ENCODE peak calls at places on chromosomes 7 and 10, in nine cellular contexts. B is stimulated activated naive B cell treated with anti-CD40 and anti-IgM and Interleukin-4, amounts not matched to agents 10 μg/mL and 1 μg/mL and 100 μg/mL, for 72 hours; L is endothelial cell; C is ovary; Y is mucosa of descending colon; Q is NCI-H748 treated with DMSO at 0.1 percent for 48 hours; T is NCI-H526; H is right cardiac atrium; K is HEK293T. P is an unnamed sample.

GRCh38 chr7:121102619-121103018 is 114.1 kb downstream of the CPED1 start:
- DNase-seq in Y (no peak), Q (peak), B (no peak), L (no peak), H (no peak), T (no peak), K (no peak), C (no peak), P (no peak)

GRCh38 chr7:121624922-121625321 is 228.8 kb upstream of the FAM3C start:
- DNase-seq in B (no peak), K (peak), Q (no peak), C (no peak), H (peak), T (peak), L (no peak), Y (no peak), P (no peak)

GRCh38 chr10:80196270-80196949 is 8.9 kb downstream of the ANXA11 start:
- DNase-seq in B (peak), L (no peak), H (peak), Y (peak), C (no peak), Q (no peak), T (peak), K (no peak), P (peak)

GRCh38 chr7:24911213-24911603 is 68.8 kb downstream of the OSBPL3 start:
- DNase-seq in Y (no peak), H (no peak), Q (peak), L (no peak), B (no peak), C (no peak), K (no peak), T (no peak), P (peak)

GRCh38 chr7:134886353-134887057 is 99.8 kb upstream of the AGBL3 start:
- DNase-seq in K (no peak), Q (no peak), L (no peak), Y (no peak), C (peak), H (peak), B (no peak), T (no peak), P (no peak)

GRCh38 chr7:129780257-129781127 is 169.0 kb downstream of the NRF1 start:
- DNase-seq in C (no peak), T (peak), B (no peak), H (peak), K (peak), Y (peak), Q (peak), L (no peak), P (no peak)

GRCh38 chr10:126839094-126839761 is 66.0 kb upstream of the DOCK1 start:
- DNase-seq in H (no peak), K (no peak), T (peak), B (no peak), Y (peak), Q (peak), L (no peak), C (no peak), P (no peak)

GRCh38 chr7:93629291-93629801 is 54.8 kb upstream of the CALCR start:
- DNase-seq in H (no peak), L (no peak), Y (no peak), B (no peak), Q (no peak), T (no peak), C (no peak), K (no peak), P (no peak)

GRCh38 chr7:2166625-2167280 is 66.0 kb downstream of the MAD1L1 start:
- DNase-seq in Q (no peak), K (no peak), C (peak), H (peak), L (no peak), Y (no peak), T (no peak), B (no peak), P (no peak)

GRCh38 chr7:80496586-80496985 is 15.3 kb downstream of the GNAT3 start:
- DNase-seq in T (no peak), H (no peak), L (no peak), C (no peak), Y (no peak), B (no peak), K (no peak), Q (no peak), P (no peak)

GRCh38 chr10:29734980-29735627 is 100.3 kb upstream of the SVIL start:
- DNase-seq in L (peak), C (peak), B (peak), T (peak), Y (peak), H (peak), Q (no peak), K (peak), P (no peak)

GRCh38 chr10:26437637-26438461 is at the start of gene APBB1IP:
- DNase-seq in C (no peak), Q (no peak), K (no peak), T (peak), B (peak), H (peak), L (peak), Y (peak), P (peak)

GRCh38 chr7:85068796-85069195 is 118.1 kb downstream of the SEMA3D start:
- DNase-seq in Q (no peak), H (no peak), K (no peak), L (no peak), B (no peak), C (no peak), T (no peak), Y (no peak), P (no peak)

GRCh38 chr10:115129752-115130151 is 36.6 kb downstream of the ATRNL1 start:
- DNase-seq in C (no peak), Q (no peak), Y (no peak), T (peak), H (no peak), B (no peak), L (no peak), K (no peak), P (no peak)

GRCh38 chr10:94292448-94293118 is 70.2 kb downstream of the NOC3L start:
- DNase-seq in C (peak), L (no peak), K (no peak), Y (no peak), T (no peak), B (no peak), Q (no peak), H (peak), P (no peak)

GRCh38 chr10:13686331-13686752 is 99.6 kb downstream of the PRPF18 start:
- DNase-seq in Q (no peak), L (no peak), C (no peak), B (no peak), Y (no peak), T (no peak), K (no peak), H (peak), P (no peak)

GRCh38 chr7:14552060-14552459 is 350.5 kb downstream of the DGKB start:
- DNase-seq in K (no peak), H (no peak), C (no peak), Q (no peak), T (no peak), B (no peak), Y (no peak), L (no peak), P (no peak)

GRCh38 chr7:74598558-74598957 is 59.0 kb upstream of the GTF2I start:
- DNase-seq in Y (no peak), K (no peak), Q (no peak), B (no peak), T (no peak), C (no peak), H (no peak), L (no peak), P (no peak)

GRCh38 chr7:118185163-118185860 is 1.3 kb downstream of the LSM8 start:
- DNase-seq in T (no peak), C (no peak), L (no peak), Y (no peak), K (no peak), Q (no peak), B (no peak), H (no peak), P (no peak)

GRCh38 chr7:151059362-151060112 is at the start of gene SLC4A2:
- DNase-seq in C (peak), L (peak), Q (peak), Y (peak), B (peak), H (peak), T (peak), K (peak), P (no peak)

GRCh38 chr10:81068446-81068845 is 530.7 kb downstream of the SH2D4B start:
- DNase-seq in L (no peak), H (no peak), Q (no peak), K (no peak), C (no peak), Y (no peak), T (no peak), B (no peak), P (no peak)

GRCh38 chr10:132192076-132192975 is 5.6 kb downstream of the DPYSL4 start:
- DNase-seq in B (no peak), T (no peak), H (peak), Y (no peak), K (no peak), Q (no peak), C (no peak), L (no peak), P (no peak)

GRCh38 chr10:90443342-90443741 is 414.5 kb downstream of the HTR7 start:
- DNase-seq in Y (no peak), Q (no peak), K (no peak), T (no peak), L (no peak), C (no peak), B (no peak), H (no peak), P (no peak)

GRCh38 chr10:1123972-1124371 is 67.8 kb downstream of the WDR37 start:
- DNase-seq in Y (no peak), L (no peak), Q (no peak), K (no peak), H (no peak), C (no peak), T (no peak), B (no peak), P (no peak)

GRCh38 chr7:42843209-42843800 is 68.6 kb downstream of the C7orf25 start:
- DNase-seq in T (peak), H (peak), B (no peak), K (peak), L (peak), C (peak), Q (peak), Y (no peak), P (no peak)

GRCh38 chr7:45185028-45185863 is 27.7 kb downstream of the RAMP3 start:
- DNase-seq in B (no peak), Q (no peak), C (no peak), L (no peak), K (no peak), H (no peak), T (no peak), Y (no peak), P (no peak)

GRCh38 chr7:69743436-69743835 is 145.2 kb downstream of the AUTS2 start:
- DNase-seq in L (no peak), T (no peak), C (no peak), K (no peak), Q (no peak), Y (no peak), B (no peak), H (no peak), P (no peak)

GRCh38 chr10:48523820-48524758 is 80.8 kb downstream of the ARHGAP22 start:
- DNase-seq in C (peak), K (peak), L (peak), Q (no peak), Y (no peak), H (no peak), B (no peak), T (peak), P (no peak)

GRCh38 chr10:121394586-121394985 is 203.7 kb downstream of the FGFR2 start:
- DNase-seq in C (no peak), L (no peak), T (no peak), K (no peak), Y (no peak), H (no peak), B (no peak), Q (no peak), P (no peak)

GRCh38 chr7:155471728-155472127 is 13.8 kb downstream of the EN2 start:
- DNase-seq in Q (no peak), H (no peak), B (no peak), Y (no peak), C (no peak), K (no peak), L (no peak), T (peak), P (no peak)

GRCh38 chr7:6564091-6564770 is 13.0 kb upstream of the GRID2IP start:
- DNase-seq in T (no peak), Q (no peak), C (no peak), K (no peak), H (peak), L (no peak), Y (peak), B (no peak), P (no peak)